ENCODE peak calls at places on chromosomes 6 and 20, in seven cellular contexts. M is HuH-7.5; S is T-helper 9 cell; R is NCI-H1417; J is stimulated activated CD4-positive, alpha-beta T cell treated with anti-CD3 and anti-CD28 coated beads, Interleukin-4, amount 100 ng/mL, for 24 hours; F is HFFc6; B is CD4-positive, alpha-beta memory T cell. X is an unnamed sample.

GRCh38 chr6:69303382-69303781 is 493.4 kb downstream of the LMBRD1 start:
- DNase-seq in M (no peak), S (no peak), R (no peak), J (no peak), F (no peak), B (no peak), X (no peak)

GRCh38 chr20:49668181-49668877 is 45.3 kb downstream of the B4GALT5 start:
- DNase-seq in M (no peak), S (peak), R (no peak), J (peak), F (no peak), B (peak), X (peak)

GRCh38 chr20:44785768-44786167 is 24.6 kb downstream of the RIMS4 start:
- DNase-seq in M (no peak), S (no peak), R (no peak), J (no peak), F (peak), B (no peak), X (no peak)

GRCh38 chr6:296151-297122 is 4.2 kb downstream of the DUSP22 start:
- DNase-seq in M (no peak), S (no peak), R (no peak), J (no peak), F (no peak), B (no peak), X (no peak)

GRCh38 chr6:5287205-5287965 is 26.1 kb downstream of the FARS2 start:
- DNase-seq in M (no peak), S (no peak), R (no peak), J (no peak), F (peak), B (no peak), X (no peak)

GRCh38 chr6:106156863-106157262 is 70.7 kb downstream of the PRDM1 start:
- DNase-seq in M (no peak), S (no peak), R (no peak), J (no peak), F (no peak), B (no peak), X (no peak)

GRCh38 chr6:15769471-15770088 is 106.8 kb upstream of the DTNBP1 start:
- DNase-seq in M (no peak), S (no peak), R (no peak), J (no peak), F (no peak), B (no peak), X (no peak)

GRCh38 chr6:14130431-14131075 is 13.0 kb downstream of the CD83 start:
- DNase-seq in M (no peak), S (no peak), R (no peak), J (no peak), F (no peak), B (no peak), X (no peak)

GRCh38 chr6:44217332-44218143 is 812 bp downstream of the MYMX start:
- DNase-seq in M (no peak), S (no peak), R (no peak), J (no peak), F (no peak), B (no peak), X (no peak)

GRCh38 chr6:132919476-132919875 is 105.1 kb downstream of the RPS12 start:
- DNase-seq in M (peak), S (no peak), R (no peak), J (no peak), F (peak), B (no peak), X (no peak)

GRCh38 chr6:90146914-90147668 is 149.6 kb downstream of the BACH2 start:
- DNase-seq in M (no peak), S (no peak), R (no peak), J (no peak), F (no peak), B (no peak), X (no peak)

GRCh38 chr6:83908813-83909212 is 49.3 kb downstream of the CYB5R4 start:
- DNase-seq in M (no peak), S (no peak), R (no peak), J (no peak), F (peak), B (no peak), X (no peak)

X was measured in activated B cell treated with CpG ODN at 0.5 μM for 24 hours.